ENCODE peak calls at places on chromosomes 11 and 22, in nine cellular contexts. K, I, L, C, N, A, D, P and X are unnamed samples.

GRCh38 chr11:44539971-44540370 is 25.5 kb upstream of the CD82 start:
- DNase-seq in K (no peak), I (no peak), L (no peak), C (no peak), N (no peak), A (no peak), D (no peak), P (no peak), X (no peak)

GRCh38 chr22:40521046-40521445 is 115.5 kb downstream of the MRTFA start:
- DNase-seq in K (no peak), I (no peak), L (no peak), C (no peak), N (no peak), A (no peak), D (no peak), P (no peak), X (no peak)

GRCh38 chr22:43325176-43325575 is 18.0 kb downstream of the SCUBE1 start:
- DNase-seq in K (no peak), I (no peak), L (no peak), C (no peak), N (no peak), A (no peak), D (no peak), P (no peak), X (no peak)

GRCh38 chr11:112211556-112211955 is 14.7 kb upstream of the PTS start:
- DNase-seq in K (no peak), I (no peak), L (no peak), C (no peak), N (no peak), A (no peak), D (no peak), P (no peak), X (no peak)

GRCh38 chr11:34977039-34977906 is 60.9 kb downstream of the PDHX start:
- DNase-seq in K (peak), I (peak), L (no peak), C (no peak), N (peak), A (no peak), D (no peak), P (peak), X (no peak)

GRCh38 chr22:20130739-20131592 is 638 bp upstream of the ZDHHC8 start:
- DNase-seq in K (peak), I (peak), L (peak), C (peak), N (peak), A (no peak), D (peak), P (peak), X (peak)

GRCh38 chr11:80632156-80632555 is 1191.3 kb upstream of the TENM4 start:
- DNase-seq in K (no peak), I (no peak), L (no peak), C (no peak), N (no peak), A (no peak), D (no peak), P (no peak), X (no peak)

GRCh38 chr11:27514558-27514957 is 8.0 kb upstream of the LIN7C start:
- DNase-seq in K (peak), I (no peak), L (no peak), C (peak), N (peak), A (no peak), D (no peak), P (peak), X (no peak)

GRCh38 chr11:107043242-107043991 is 25.1 kb upstream of the GUCY1A2 start:
- DNase-seq in K (peak), I (peak), L (no peak), C (no peak), N (peak), A (no peak), D (no peak), P (peak), X (peak)

GRCh38 chr11:104078250-104078649 is 41.8 kb downstream of the DDI1 start:
- DNase-seq in K (no peak), I (no peak), L (no peak), C (no peak), N (no peak), A (no peak), D (no peak), P (no peak), X (peak)

GRCh38 chr11:8963569-8964323 is 496 bp downstream of the TMEM9B start:
- DNase-seq in K (no peak), I (peak), L (no peak), C (peak), N (no peak), A (peak), D (peak), P (no peak), X (peak)

GRCh38 chr11:78187366-78188011 is 937 bp downstream of the KCTD21 start:
- DNase-seq in K (no peak), I (peak), L (no peak), C (no peak), N (no peak), A (no peak), D (no peak), P (no peak), X (no peak)

GRCh38 chr11:126310992-126311310 is 7.1 kb downstream of the DCPS start:
- DNase-seq in K (peak), I (no peak), L (no peak), C (no peak), N (no peak), A (no peak), D (no peak), P (no peak), X (no peak)